ENCODE peak calls at places on chromosomes 1 and 21, in six cellular contexts. One of them, this sample, is unnamed.

GRCh38 chr21:43611598-43612369 is 47.5 kb downstream of the HSF2BP start:
- DNase-seq in stomach: peak; percentile 78
- DNase-seq in Peyer's patch: peak; percentile 88
- DNase-seq in CD8-positive, alpha-beta T cell: no peak
- DNase-seq in tibial nerve: peak; percentile 53
- DNase-seq in lower lobe of right lung: peak; percentile 71
- DNase-seq in this sample: peak; percentile 77

GRCh38 chr1:228455715-228456114 is 31.5 kb upstream of the RNF187 start:
- DNase-seq in stomach: no peak
- DNase-seq in Peyer's patch: no peak
- DNase-seq in CD8-positive, alpha-beta T cell: no peak
- DNase-seq in tibial nerve: no peak
- DNase-seq in lower lobe of right lung: no peak
- DNase-seq in this sample: no peak

GRCh38 chr21:39634507-39634906 is 21.8 kb downstream of the B3GALT5 start:
- DNase-seq in stomach: no peak
- DNase-seq in Peyer's patch: no peak
- DNase-seq in CD8-positive, alpha-beta T cell: no peak
- DNase-seq in tibial nerve: no peak
- DNase-seq in lower lobe of right lung: no peak
- DNase-seq in this sample: no peak

GRCh38 chr1:228818928-228819632 is 83.8 kb downstream of the RHOU start:
- DNase-seq in stomach: no peak
- DNase-seq in Peyer's patch: no peak
- DNase-seq in CD8-positive, alpha-beta T cell: peak; percentile 15
- DNase-seq in tibial nerve: no peak
- DNase-seq in lower lobe of right lung: no peak
- DNase-seq in this sample: no peak

GRCh38 chr1:2972011-2972878 is 49.0 kb upstream of the ACTRT2 start:
- DNase-seq in stomach: no peak
- DNase-seq in Peyer's patch: peak; percentile 27
- DNase-seq in CD8-positive, alpha-beta T cell: peak; percentile 29
- DNase-seq in tibial nerve: no peak
- DNase-seq in lower lobe of right lung: no peak
- DNase-seq in this sample: peak; percentile 14

GRCh38 chr1:236073307-236073897 is 8.5 kb upstream of the NID1 start:
- DNase-seq in stomach: no peak
- DNase-seq in Peyer's patch: no peak
- DNase-seq in CD8-positive, alpha-beta T cell: no peak
- DNase-seq in tibial nerve: no peak
- DNase-seq in lower lobe of right lung: no peak
- DNase-seq in this sample: no peak

GRCh38 chr1:153100241-153100640 is 5.9 kb upstream of the SPRR2E start:
- DNase-seq in stomach: no peak
- DNase-seq in Peyer's patch: no peak
- DNase-seq in CD8-positive, alpha-beta T cell: no peak
- DNase-seq in tibial nerve: no peak
- DNase-seq in lower lobe of right lung: no peak
- DNase-seq in this sample: no peak

GRCh38 chr1:45979778-45980176 is 152.7 kb downstream of the PIK3R3 start:
- DNase-seq in stomach: no peak
- DNase-seq in Peyer's patch: peak; percentile 81
- DNase-seq in CD8-positive, alpha-beta T cell: no peak
- DNase-seq in tibial nerve: no peak
- DNase-seq in lower lobe of right lung: no peak
- DNase-seq in this sample: no peak

GRCh38 chr1:12294076-12294475 is 64.2 kb downstream of the VPS13D start:
- DNase-seq in stomach: no peak
- DNase-seq in Peyer's patch: no peak
- DNase-seq in CD8-positive, alpha-beta T cell: no peak
- DNase-seq in tibial nerve: no peak
- DNase-seq in lower lobe of right lung: no peak
- DNase-seq in this sample: no peak

GRCh38 chr1:68051475-68051874 is 1.0 kb upstream of the DIRAS3 start:
- DNase-seq in stomach: no peak
- DNase-seq in Peyer's patch: no peak
- DNase-seq in CD8-positive, alpha-beta T cell: no peak
- DNase-seq in tibial nerve: no peak
- DNase-seq in lower lobe of right lung: no peak
- DNase-seq in this sample: peak; percentile 55

GRCh38 chr1:91608876-91609275 is 108.2 kb downstream of the CDC7 start:
- DNase-seq in stomach: no peak
- DNase-seq in Peyer's patch: no peak
- DNase-seq in CD8-positive, alpha-beta T cell: no peak
- DNase-seq in tibial nerve: no peak
- DNase-seq in lower lobe of right lung: no peak
- DNase-seq in this sample: no peak

GRCh38 chr1:223210786-223211115 is 67.7 kb upstream of the TLR5 start:
- DNase-seq in stomach: no peak
- DNase-seq in Peyer's patch: no peak
- DNase-seq in CD8-positive, alpha-beta T cell: no peak
- DNase-seq in tibial nerve: no peak
- DNase-seq in lower lobe of right lung: no peak
- DNase-seq in this sample: no peak

GRCh38 chr1:15080328-15081033 is 73.1 kb upstream of the TMEM51 start:
- DNase-seq in stomach: no peak
- DNase-seq in Peyer's patch: no peak
- DNase-seq in CD8-positive, alpha-beta T cell: no peak
- DNase-seq in tibial nerve: no peak
- DNase-seq in lower lobe of right lung: no peak
- DNase-seq in this sample: no peak

GRCh38 chr1:230422221-230422981 is 3.7 kb downstream of the PGBD5 start:
- DNase-seq in stomach: no peak
- DNase-seq in Peyer's patch: no peak
- DNase-seq in CD8-positive, alpha-beta T cell: no peak
- DNase-seq in tibial nerve: no peak
- DNase-seq in lower lobe of right lung: no peak
- DNase-seq in this sample: no peak

GRCh38 chr1:91744973-91745648 is 140.8 kb downstream of the TGFBR3 start:
- DNase-seq in stomach: no peak
- DNase-seq in Peyer's patch: no peak
- DNase-seq in CD8-positive, alpha-beta T cell: no peak
- DNase-seq in tibial nerve: peak; percentile 57
- DNase-seq in lower lobe of right lung: no peak
- DNase-seq in this sample: peak; percentile 76

GRCh38 chr1:10941891-10942541 is 70.4 kb upstream of the TARDBP start:
- DNase-seq in stomach: peak; percentile 67
- DNase-seq in Peyer's patch: peak; percentile 74
- DNase-seq in CD8-positive, alpha-beta T cell: peak; percentile 78
- DNase-seq in tibial nerve: peak; percentile 21
- DNase-seq in lower lobe of right lung: peak; percentile 68
- DNase-seq in this sample: peak; percentile 50

GRCh38 chr1:169163059-169163458 is 56.6 kb downstream of the ATP1B1 start:
- DNase-seq in stomach: no peak
- DNase-seq in Peyer's patch: no peak
- DNase-seq in CD8-positive, alpha-beta T cell: no peak
- DNase-seq in tibial nerve: no peak
- DNase-seq in lower lobe of right lung: no peak
- DNase-seq in this sample: no peak

GRCh38 chr1:153658400-153659174 is at the start of gene SNAPIN:
- DNase-seq in stomach: peak; percentile 90
- DNase-seq in Peyer's patch: peak; percentile 96
- DNase-seq in CD8-positive, alpha-beta T cell: peak; percentile 93
- DNase-seq in tibial nerve: peak; percentile 82
- DNase-seq in lower lobe of right lung: peak; percentile 95
- DNase-seq in this sample: peak; percentile 90

GRCh38 chr1:110570307-110570706 is 35.9 kb downstream of the KCNA2 start:
- DNase-seq in stomach: no peak
- DNase-seq in Peyer's patch: no peak
- DNase-seq in CD8-positive, alpha-beta T cell: no peak
- DNase-seq in tibial nerve: no peak
- DNase-seq in lower lobe of right lung: no peak
- DNase-seq in this sample: no peak

GRCh38 chr1:110563089-110563488 is 43.1 kb downstream of the KCNA2 start:
- DNase-seq in stomach: no peak
- DNase-seq in Peyer's patch: no peak
- DNase-seq in CD8-positive, alpha-beta T cell: no peak
- DNase-seq in tibial nerve: no peak
- DNase-seq in lower lobe of right lung: no peak
- DNase-seq in this sample: no peak

GRCh38 chr1:110561631-110562030 is 42.7 kb upstream of the KCNA10 start:
- DNase-seq in stomach: no peak
- DNase-seq in Peyer's patch: no peak
- DNase-seq in CD8-positive, alpha-beta T cell: no peak
- DNase-seq in tibial nerve: no peak
- DNase-seq in lower lobe of right lung: no peak
- DNase-seq in this sample: no peak

GRCh38 chr1:110566836-110567235 is 39.3 kb downstream of the KCNA2 start:
- DNase-seq in stomach: no peak
- DNase-seq in Peyer's patch: no peak
- DNase-seq in CD8-positive, alpha-beta T cell: no peak
- DNase-seq in tibial nerve: no peak
- DNase-seq in lower lobe of right lung: no peak
- DNase-seq in this sample: no peak

DNA sequence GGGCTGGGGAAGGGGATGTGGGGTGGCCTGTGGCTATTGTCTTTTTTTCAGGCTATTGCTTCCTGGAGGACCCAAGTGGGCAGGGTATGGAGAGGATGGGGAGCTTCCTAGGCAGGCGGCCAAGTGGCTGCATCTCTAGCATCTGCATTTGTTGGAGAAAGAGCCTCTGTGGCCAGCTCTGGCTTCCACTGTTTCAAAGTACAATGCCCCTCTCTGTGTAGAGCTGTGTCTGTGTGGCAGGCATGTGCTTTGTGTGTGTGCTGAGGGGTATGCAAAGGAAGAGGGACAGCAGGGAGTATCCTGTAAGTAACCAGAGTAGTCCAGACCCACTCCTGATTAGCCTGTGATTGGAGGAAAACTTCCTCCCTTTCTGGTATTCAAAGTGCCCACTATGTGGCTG is 40.6 kb downstream of the KCNA2 start:
- DNase-seq in stomach: no peak
- DNase-seq in Peyer's patch: no peak
- DNase-seq in CD8-positive, alpha-beta T cell: no peak
- DNase-seq in tibial nerve: no peak
- DNase-seq in lower lobe of right lung: no peak
- DNase-seq in this sample: no peak
- H3K27me3 ChIP-seq in stomach: peaks cover 38% of the 10 kb centered on the region
- H3K27me3 ChIP-seq in Peyer's patch: no peaks in the 10 kb centered on the region
- H3K27me3 ChIP-seq in CD8-positive, alpha-beta T cell: no peaks in the 10 kb centered on the region
- H3K27me3 ChIP-seq in tibial nerve: no peaks in the 10 kb centered on the region
- H3K27me3 ChIP-seq in lower lobe of right lung: peaks cover 4% of the 10 kb centered on the region
- H3K27me3 ChIP-seq in this sample: no peaks in the 10 kb centered on the region

DNA sequence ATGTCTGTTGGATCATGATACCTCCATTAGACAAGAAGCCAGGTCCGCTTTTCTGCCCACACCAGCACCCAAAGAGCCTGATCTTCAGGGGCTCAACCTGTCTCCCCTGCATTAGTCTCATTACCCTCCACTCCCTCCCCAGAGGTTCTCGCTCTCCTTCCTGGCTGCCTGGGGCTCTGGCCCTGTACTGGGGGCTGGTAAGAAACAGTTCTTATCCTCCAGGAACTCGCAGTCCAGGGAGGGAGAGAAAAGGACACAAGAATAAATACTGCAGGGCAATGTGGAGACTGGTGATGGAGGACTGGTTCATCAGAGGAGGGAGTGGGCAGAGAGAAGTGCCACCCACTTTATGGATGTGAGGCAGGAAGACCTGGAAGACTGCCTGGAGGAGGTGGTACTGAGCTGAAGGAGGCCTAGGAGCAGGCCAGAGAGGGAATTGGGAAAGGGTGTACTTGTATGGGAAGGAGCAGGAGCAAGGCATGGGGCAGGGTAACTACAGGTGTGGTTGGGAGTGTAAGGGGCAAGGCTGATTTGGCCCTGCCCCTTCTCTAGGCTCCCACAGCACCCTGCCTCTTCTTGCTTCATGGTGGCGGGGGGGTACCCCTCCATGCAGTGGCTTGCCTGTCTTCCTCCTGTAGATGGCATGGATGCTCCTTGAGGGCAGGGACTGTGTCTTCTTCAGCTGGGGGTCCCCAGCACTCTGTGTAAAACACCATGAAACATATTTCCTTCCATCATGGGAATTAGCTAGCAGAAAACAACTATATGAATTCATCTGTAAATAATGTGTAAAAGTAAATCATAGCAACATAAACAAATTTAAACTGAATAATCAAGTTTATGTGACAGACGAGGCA is 5.0 kb downstream of the LRRC71 start:
- DNase-seq in stomach: no peak
- DNase-seq in Peyer's patch: no peak
- DNase-seq in CD8-positive, alpha-beta T cell: no peak
- DNase-seq in tibial nerve: no peak
- DNase-seq in lower lobe of right lung: no peak
- DNase-seq in this sample: no peak
- H3K27me3 ChIP-seq in stomach: peaks cover 97% of the 10 kb centered on the region
- H3K27me3 ChIP-seq in Peyer's patch: peaks cover 31% of the 10 kb centered on the region
- H3K27me3 ChIP-seq in CD8-positive, alpha-beta T cell: peaks cover 58% of the 10 kb centered on the region
- H3K27me3 ChIP-seq in tibial nerve: peaks cover 81% of the 10 kb centered on the region
- H3K27me3 ChIP-seq in lower lobe of right lung: peaks cover 71% of the 10 kb centered on the region
- H3K27me3 ChIP-seq in this sample: peaks cover 32% of the 10 kb centered on the region

GRCh38 chr1:214187152-214187900 is 93.6 kb upstream of the SMYD2 start:
- DNase-seq in stomach: no peak
- DNase-seq in Peyer's patch: no peak
- DNase-seq in CD8-positive, alpha-beta T cell: no peak
- DNase-seq in tibial nerve: no peak
- DNase-seq in lower lobe of right lung: no peak
- DNase-seq in this sample: peak; percentile 55

GRCh38 chr1:214187933-214188332 is 93.0 kb upstream of the SMYD2 start:
- DNase-seq in stomach: no peak
- DNase-seq in Peyer's patch: no peak
- DNase-seq in CD8-positive, alpha-beta T cell: no peak
- DNase-seq in tibial nerve: no peak
- DNase-seq in lower lobe of right lung: no peak
- DNase-seq in this sample: no peak

GRCh38 chr1:214184992-214185391 is 96.0 kb upstream of the SMYD2 start:
- DNase-seq in stomach: no peak
- DNase-seq in Peyer's patch: no peak
- DNase-seq in CD8-positive, alpha-beta T cell: no peak
- DNase-seq in tibial nerve: no peak
- DNase-seq in lower lobe of right lung: no peak
- DNase-seq in this sample: no peak

GRCh38 chr1:214188835-214189234 is 92.1 kb upstream of the SMYD2 start:
- DNase-seq in stomach: no peak
- DNase-seq in Peyer's patch: no peak
- DNase-seq in CD8-positive, alpha-beta T cell: no peak
- DNase-seq in tibial nerve: no peak
- DNase-seq in lower lobe of right lung: no peak
- DNase-seq in this sample: no peak

GRCh38 chr1:214186118-214186517 is 94.8 kb upstream of the SMYD2 start:
- DNase-seq in stomach: no peak
- DNase-seq in Peyer's patch: no peak
- DNase-seq in CD8-positive, alpha-beta T cell: no peak
- DNase-seq in tibial nerve: no peak
- DNase-seq in lower lobe of right lung: no peak
- DNase-seq in this sample: no peak
- H3K27me3 ChIP-seq in stomach: peaks cover 55% of the 10 kb centered on the region
- H3K27me3 ChIP-seq in Peyer's patch: peaks cover 16% of the 10 kb centered on the region
- H3K27me3 ChIP-seq in CD8-positive, alpha-beta T cell: peaks cover 6% of the 10 kb centered on the region
- H3K27me3 ChIP-seq in tibial nerve: peaks cover 57% of the 10 kb centered on the region
- H3K27me3 ChIP-seq in lower lobe of right lung: peaks cover 43% of the 10 kb centered on the region
- H3K27me3 ChIP-seq in this sample: no peaks in the 10 kb centered on the region

DNA sequence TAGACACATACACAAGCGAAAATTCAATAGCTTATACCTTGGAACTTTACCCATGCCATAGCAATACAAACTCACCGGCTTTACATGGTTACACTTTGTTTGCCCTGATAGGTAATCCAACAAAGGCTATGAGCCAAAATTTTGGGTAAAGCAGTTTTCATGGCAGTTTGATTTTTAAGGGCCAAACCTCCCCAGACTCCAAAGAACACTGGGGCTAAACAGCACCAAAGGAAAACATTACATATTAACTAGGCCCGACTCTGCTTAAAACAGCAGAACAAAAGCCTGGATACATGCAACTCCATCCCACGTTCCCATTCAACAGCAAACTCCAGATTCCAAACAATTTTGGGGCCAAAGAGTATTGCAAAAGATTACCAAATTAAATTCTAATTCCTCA is 4.4 kb upstream of the TMEM125 start:
- DNase-seq in stomach: no peak
- DNase-seq in Peyer's patch: no peak
- DNase-seq in CD8-positive, alpha-beta T cell: no peak
- DNase-seq in tibial nerve: no peak
- DNase-seq in lower lobe of right lung: no peak
- DNase-seq in this sample: no peak
- H3K27me3 ChIP-seq in stomach: peaks cover 4% of the 10 kb centered on the region
- H3K27me3 ChIP-seq in Peyer's patch: no peaks in the 10 kb centered on the region
- H3K27me3 ChIP-seq in CD8-positive, alpha-beta T cell: no peaks in the 10 kb centered on the region
- H3K27me3 ChIP-seq in tibial nerve: peaks cover 1% of the 10 kb centered on the region
- H3K27me3 ChIP-seq in lower lobe of right lung: no peaks in the 10 kb centered on the region
- H3K27me3 ChIP-seq in this sample: no peaks in the 10 kb centered on the region

This sample was measured in right lobe of liver.